ENCODE peak calls at places on chromosomes 4 and X, in seven cellular contexts. One of them, this sample, is unnamed.

GRCh38 chr4:10045481-10045880 is 24.2 kb upstream of the SLC2A9 start:
- DNase-seq in endothelial cell of umbilical vein: no peak
- DNase-seq in HCT116: peak; percentile 80
- DNase-seq in sigmoid colon: no peak
- DNase-seq in suprapubic skin: no peak
- DNase-seq in spleen: no peak
- DNase-seq in stomach: no peak
- DNase-seq in this sample: no peak

GRCh38 chrX:106391284-106391852 is 220.4 kb upstream of the RADX start:
- DNase-seq in endothelial cell of umbilical vein: no peak
- DNase-seq in HCT116: no peak
- DNase-seq in sigmoid colon: no peak
- DNase-seq in suprapubic skin: no peak
- DNase-seq in spleen: no peak
- DNase-seq in stomach: no peak
- DNase-seq in this sample: no peak

GRCh38 chrX:153470411-153471363 is at the start of gene HAUS7:
- DNase-seq in endothelial cell of umbilical vein: peak; percentile 92
- DNase-seq in HCT116: peak; percentile 59
- DNase-seq in sigmoid colon: peak; percentile 94
- DNase-seq in suprapubic skin: peak; percentile 93
- DNase-seq in spleen: peak; percentile 95
- DNase-seq in stomach: peak; percentile 86
- DNase-seq in this sample: peak; percentile 83

GRCh38 chr4:8769645-8770517 is 101.8 kb downstream of the HMX1 start:
- DNase-seq in endothelial cell of umbilical vein: no peak
- DNase-seq in HCT116: no peak
- DNase-seq in sigmoid colon: peak; percentile 48
- DNase-seq in suprapubic skin: peak; percentile 27
- DNase-seq in spleen: peak; percentile 60
- DNase-seq in stomach: no peak
- DNase-seq in this sample: peak; percentile 24

GRCh38 chrX:95764972-95765451 is 919.6 kb upstream of the DIAPH2 start:
- DNase-seq in endothelial cell of umbilical vein: peak; percentile 49
- DNase-seq in HCT116: no peak
- DNase-seq in sigmoid colon: no peak
- DNase-seq in suprapubic skin: no peak
- DNase-seq in spleen: no peak
- DNase-seq in stomach: no peak
- DNase-seq in this sample: no peak

GRCh38 chrX:29617276-29617675 is 598.1 kb upstream of the MAGEB2 start:
- DNase-seq in endothelial cell of umbilical vein: no peak
- DNase-seq in HCT116: no peak
- DNase-seq in sigmoid colon: no peak
- DNase-seq in suprapubic skin: no peak
- DNase-seq in spleen: no peak
- DNase-seq in stomach: no peak
- DNase-seq in this sample: no peak

GRCh38 chrX:154412468-154412867 is 1.1 kb downstream of the TAFAZZIN start:
- DNase-seq in endothelial cell of umbilical vein: no peak
- DNase-seq in HCT116: no peak
- DNase-seq in sigmoid colon: no peak
- DNase-seq in suprapubic skin: peak; percentile 72
- DNase-seq in spleen: peak; percentile 90
- DNase-seq in stomach: no peak
- DNase-seq in this sample: no peak

GRCh38 chr4:18020145-18020670 is 1.3 kb downstream of the LCORL start:
- DNase-seq in endothelial cell of umbilical vein: peak; percentile 27
- DNase-seq in HCT116: no peak
- DNase-seq in sigmoid colon: no peak
- DNase-seq in suprapubic skin: peak; percentile 62
- DNase-seq in spleen: no peak
- DNase-seq in stomach: no peak
- DNase-seq in this sample: no peak

DNA sequence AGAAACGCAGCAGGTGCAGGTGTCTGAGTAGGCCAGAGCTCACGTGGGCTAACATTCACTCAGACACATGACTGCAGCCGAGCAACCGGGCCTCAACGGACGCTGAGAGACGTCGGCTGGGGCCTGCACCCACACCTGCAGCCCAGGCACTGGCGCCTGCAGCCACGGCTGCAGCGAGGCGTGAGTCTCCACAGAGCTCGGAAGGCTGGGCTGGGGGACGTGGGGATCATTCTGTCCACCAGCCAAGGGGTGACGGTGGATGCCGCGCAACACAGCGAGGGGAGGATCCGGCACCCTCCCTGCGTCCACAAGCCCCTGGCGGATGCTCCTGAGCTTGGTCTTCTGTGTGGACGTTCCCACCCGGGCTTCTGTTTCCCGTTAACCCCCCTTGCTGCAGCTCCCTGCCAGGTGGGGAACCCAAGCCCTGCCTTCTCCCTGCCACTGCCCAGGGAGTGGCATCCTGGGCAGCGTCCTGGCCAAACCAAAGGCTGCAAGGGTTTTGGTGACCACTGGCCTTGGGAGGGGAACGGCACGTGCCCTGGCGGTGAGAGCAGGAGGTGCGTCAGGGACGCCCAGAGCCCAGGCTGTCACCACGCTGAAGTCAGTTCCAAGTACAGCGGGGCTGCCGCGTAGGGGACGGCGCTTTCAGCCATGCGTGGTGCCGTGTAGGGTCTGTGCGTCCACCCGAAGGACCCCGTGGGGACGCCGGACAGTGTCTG is 16.3 kb downstream of the PPP2R3B start:
- DNase-seq in endothelial cell of umbilical vein: no peak
- DNase-seq in HCT116: no peak
- DNase-seq in sigmoid colon: no peak
- DNase-seq in suprapubic skin: no peak
- DNase-seq in spleen: peak; percentile 69
- DNase-seq in stomach: no peak
- DNase-seq in this sample: no peak
- TF ChIP-seq POLR2A in endothelial cell of umbilical vein: no peak
- TF ChIP-seq POLR2A in HCT116: no peak
- TF ChIP-seq POLR2A in sigmoid colon: no peak
- TF ChIP-seq POLR2A in suprapubic skin: no peak
- TF ChIP-seq POLR2A in spleen: no peak
- TF ChIP-seq POLR2A in stomach: no peak
- TF ChIP-seq POLR2A in this sample: no peak

DNA sequence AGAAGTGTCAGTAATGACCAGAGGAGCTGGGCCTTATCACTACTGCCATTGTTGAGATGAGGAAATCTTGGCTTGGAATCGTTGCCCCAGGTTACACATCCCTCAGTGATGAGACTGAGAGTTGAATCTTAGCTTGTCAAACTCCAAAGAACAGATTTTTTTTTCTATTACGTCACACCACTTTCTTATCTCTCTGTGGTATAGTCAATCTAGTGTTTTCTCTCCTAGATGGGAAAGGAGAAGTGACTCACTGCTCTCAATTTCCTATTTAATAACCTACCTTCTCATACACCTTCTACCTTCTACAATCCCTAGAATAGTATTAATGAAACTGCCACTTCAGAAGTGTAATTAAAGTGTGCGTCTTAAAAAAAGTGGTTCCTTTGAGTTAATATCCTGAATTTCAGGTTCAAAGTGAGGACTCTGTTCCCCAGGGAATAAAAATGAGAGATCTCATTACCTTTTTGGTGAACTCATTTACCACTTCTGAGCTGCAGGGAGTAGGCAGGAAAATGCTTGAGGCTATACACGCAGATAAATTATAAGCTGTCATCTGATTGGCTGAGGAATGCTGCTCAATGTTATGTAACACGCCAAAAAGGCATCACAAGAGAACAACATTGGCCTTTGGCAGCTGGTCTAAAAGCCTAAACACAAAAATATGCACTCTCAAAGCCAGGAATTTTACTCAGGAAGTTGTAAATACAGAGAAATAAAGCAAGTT is 59.3 kb downstream of the MAD2L1 start:
- DNase-seq in endothelial cell of umbilical vein: no peak
- DNase-seq in HCT116: no peak
- DNase-seq in sigmoid colon: no peak
- DNase-seq in suprapubic skin: no peak
- DNase-seq in spleen: no peak
- DNase-seq in stomach: no peak
- DNase-seq in this sample: no peak
- TF ChIP-seq POLR2AphosphoS5 in endothelial cell of umbilical vein: no peak
- TF ChIP-seq POLR2AphosphoS5 in HCT116: no peak
- TF ChIP-seq POLR2AphosphoS5 in sigmoid colon: no peak
- TF ChIP-seq POLR2AphosphoS5 in suprapubic skin: no peak
- TF ChIP-seq POLR2AphosphoS5 in spleen: no peak
- TF ChIP-seq POLR2AphosphoS5 in stomach: no peak
- TF ChIP-seq POLR2AphosphoS5 in this sample: no peak

DNA sequence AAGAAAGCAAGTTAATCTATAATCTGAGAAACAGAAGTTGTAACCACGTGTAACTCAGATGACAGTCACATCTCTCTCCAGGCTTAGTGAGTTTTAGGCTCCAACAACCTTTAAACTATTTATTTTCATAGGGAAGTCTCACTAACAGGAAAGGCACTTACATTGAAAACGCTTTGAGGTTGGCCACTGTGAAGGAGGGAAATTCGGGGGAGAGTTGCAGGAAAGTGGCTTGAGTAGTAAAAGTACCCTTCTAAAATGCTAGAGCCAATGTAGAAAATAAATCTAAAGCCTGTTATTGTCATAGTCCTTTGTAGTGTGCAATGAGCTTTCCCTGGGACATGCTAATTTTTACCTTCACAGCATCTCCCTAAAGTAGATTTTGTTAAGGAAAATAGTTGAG is 995 bp upstream of the NFXL1 start:
- DNase-seq in endothelial cell of umbilical vein: peak; percentile 6
- DNase-seq in HCT116: no peak
- DNase-seq in sigmoid colon: no peak
- DNase-seq in suprapubic skin: no peak
- DNase-seq in spleen: no peak
- DNase-seq in stomach: no peak
- DNase-seq in this sample: no peak
- H3K27ac ChIP-seq in endothelial cell of umbilical vein: no peak overlapping the region
- H3K27ac ChIP-seq in HCT116: no peak overlapping the region
- H3K27ac ChIP-seq in sigmoid colon: no peak overlapping the region
- H3K27ac ChIP-seq in suprapubic skin: no peak overlapping the region
- H3K27ac ChIP-seq in spleen: no peak overlapping the region
- H3K27ac ChIP-seq in stomach: no peak overlapping the region
- H3K27ac ChIP-seq in this sample: no peak overlapping the region

DNA sequence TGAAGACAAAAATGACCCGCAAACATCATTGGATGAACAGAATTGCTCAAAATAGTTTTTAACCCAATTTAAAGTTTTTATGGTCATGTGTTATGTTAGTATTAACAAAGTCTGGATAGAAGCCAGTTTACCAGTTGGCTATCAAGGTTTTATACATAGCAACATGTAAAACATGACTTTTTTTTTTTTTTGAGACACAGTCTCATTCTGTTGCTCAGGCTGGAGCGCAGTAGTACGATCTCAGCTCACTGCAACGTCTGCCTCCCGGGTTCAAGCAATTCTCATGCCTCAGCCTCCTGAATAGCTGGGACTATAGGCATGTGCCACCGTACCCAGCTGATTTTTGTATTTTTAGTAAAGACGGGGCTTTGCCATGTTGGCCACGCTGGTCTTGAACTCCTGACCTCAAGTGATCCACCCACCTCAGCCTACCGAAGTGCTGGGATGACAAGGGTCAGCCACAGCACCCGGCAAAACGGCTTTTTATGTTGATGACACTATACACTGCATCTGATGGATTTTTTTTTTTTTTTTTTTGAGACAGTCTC is 3.4 kb downstream of the SAT1 start:
- DNase-seq in endothelial cell of umbilical vein: peak; percentile 49
- DNase-seq in HCT116: no peak
- DNase-seq in sigmoid colon: no peak
- DNase-seq in suprapubic skin: no peak
- DNase-seq in spleen: no peak
- DNase-seq in stomach: no peak
- DNase-seq in this sample: no peak
- TF ChIP-seq POLR2A in endothelial cell of umbilical vein: no peak
- TF ChIP-seq POLR2A in HCT116: peak; percentile 21
- TF ChIP-seq POLR2A in sigmoid colon: no peak
- TF ChIP-seq POLR2A in suprapubic skin: no peak
- TF ChIP-seq POLR2A in spleen: no peak
- TF ChIP-seq POLR2A in stomach: no peak
- TF ChIP-seq POLR2A in this sample: no peak

DNA sequence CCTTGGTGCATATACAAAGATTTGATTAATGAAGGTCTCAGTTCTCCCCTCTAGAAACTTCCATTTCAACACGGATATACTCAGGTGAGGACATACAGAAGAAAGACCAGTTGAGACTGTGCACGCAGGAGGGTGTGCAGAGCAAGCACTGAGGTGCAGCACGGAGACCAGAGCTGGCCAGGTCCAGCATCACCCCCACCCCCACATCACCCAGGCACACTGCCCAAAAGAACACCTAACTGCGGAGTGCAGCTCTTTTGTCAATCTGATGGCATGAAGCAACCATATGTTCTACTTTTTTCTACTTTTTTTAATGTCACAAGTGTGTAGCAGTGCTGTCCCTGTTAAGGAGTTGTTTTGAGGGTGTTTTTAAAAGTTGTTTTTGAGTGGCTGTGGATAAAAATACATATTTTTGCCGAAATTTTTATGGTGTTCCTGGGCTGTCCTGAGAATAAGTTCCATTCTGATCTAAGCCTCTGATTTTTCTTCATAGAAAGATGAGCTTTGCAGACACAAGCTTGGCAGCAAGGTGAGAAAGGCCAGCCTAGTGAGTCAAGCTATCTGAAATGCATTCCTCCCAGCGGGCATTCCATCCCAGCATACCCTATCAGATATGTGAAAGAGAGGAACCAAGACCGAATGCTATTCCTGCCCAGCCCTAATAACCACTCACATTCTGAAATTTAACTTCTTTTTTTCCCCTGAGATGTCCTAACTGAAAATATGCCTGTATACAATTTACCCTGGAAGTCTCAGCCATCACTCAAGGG is 173.7 kb downstream of the PTTG2 start:
- DNase-seq in endothelial cell of umbilical vein: no peak
- DNase-seq in HCT116: no peak
- DNase-seq in sigmoid colon: no peak
- DNase-seq in suprapubic skin: no peak
- DNase-seq in spleen: no peak
- DNase-seq in stomach: no peak
- DNase-seq in this sample: no peak
- TF ChIP-seq POLR2AphosphoS5 in endothelial cell of umbilical vein: no peak
- TF ChIP-seq POLR2AphosphoS5 in HCT116: no peak
- TF ChIP-seq POLR2AphosphoS5 in sigmoid colon: no peak
- TF ChIP-seq POLR2AphosphoS5 in suprapubic skin: no peak
- TF ChIP-seq POLR2AphosphoS5 in spleen: no peak
- TF ChIP-seq POLR2AphosphoS5 in stomach: no peak
- TF ChIP-seq POLR2AphosphoS5 in this sample: no peak